ENCODE peak calls at places on chromosome 10, in four cellular contexts. Z, H, M and U are unnamed samples.

GRCh38 chr10:72086466-72087391 is 1.6 kb downstream of the SPOCK2 start:
- DNase-seq in Z (peak), H (no peak), M (peak), U (no peak)

GRCh38 chr10:16870331-16870730 is 53.1 kb upstream of the RSU1 start:
- DNase-seq in Z (no peak), H (no peak), M (no peak), U (no peak)

GRCh38 chr10:72164617-72165016 is 51.2 kb upstream of the ANAPC16 start:
- DNase-seq in Z (no peak), H (no peak), M (no peak), U (no peak)

GRCh38 chr10:88070080-88070880 is 206.9 kb downstream of the PTEN start:
- DNase-seq in Z (no peak), H (no peak), M (no peak), U (no peak)

GRCh38 chr10:69222157-69223027 is 2.3 kb downstream of the HKDC1 start:
- DNase-seq in Z (peak), H (peak), M (no peak), U (peak)

GRCh38 chr10:132458595-132459251 is 61.7 kb downstream of the PWWP2B start:
- DNase-seq in Z (peak), H (no peak), M (peak), U (no peak)

GRCh38 chr10:116704926-116705325 is 37.4 kb downstream of the HSPA12A start:
- DNase-seq in Z (no peak), H (peak), M (no peak), U (no peak)

GRCh38 chr10:126375299-126375698 is 13.0 kb downstream of the ADAM12 start:
- DNase-seq in Z (no peak), H (no peak), M (no peak), U (no peak)

GRCh38 chr10:26519803-26520202 is 81.7 kb downstream of the APBB1IP start:
- DNase-seq in Z (no peak), H (no peak), M (no peak), U (no peak)

GRCh38 chr10:95650232-95650631 is 6.3 kb downstream of the ALDH18A1 start:
- DNase-seq in Z (no peak), H (no peak), M (no peak), U (no peak)

GRCh38 chr10:73647211-73647874 is 6.1 kb upstream of the MYOZ1 start:
- DNase-seq in Z (peak), H (peak), M (peak), U (peak)

GRCh38 chr10:49144021-49144720 is 10.3 kb upstream of the FAM170B start:
- DNase-seq in Z (no peak), H (peak), M (no peak), U (no peak)